ENCODE peak calls at places on chromosomes 13 and 19, in eight cellular contexts. J is activated CD8-positive, alpha-beta T cell treated with anti-CD3 and anti-CD28 coated beads, Interleukin-2, amount 10 ng/mL, durations not matched to agents 7 days and 5 days; H is skeletal muscle cell; P is glutamatergic neuron; S is ELF-1; R is activated gamma-delta T cell treated with anti-CD3 and anti-CD28 coated beads, Interleukin-2, amount 50 U/mL, for 16 hours; C is endothelial cell; O is KG1. A is an unnamed sample.

GRCh38 chr13:27745301-27745700 is 47.0 kb upstream of the GSX1 start:
- DNase-seq in S (no peak), H (no peak), C (no peak), J (no peak), P (no peak), O (no peak), R (no peak), A (no peak)

GRCh38 chr19:49890349-49891311 is 6.1 kb downstream of the IL4I1 start:
- DNase-seq in S (peak), J (peak), H (no peak), P (peak), O (no peak), C (no peak), R (peak), A (no peak)

GRCh38 chr13:42970824-42971669 is 21.0 kb downstream of the EPSTI1 start:
- DNase-seq in R (peak), H (no peak), J (peak), S (peak), C (peak), P (peak), O (peak), A (no peak)

GRCh38 chr19:43618921-43619261 is 538 bp downstream of the ZNF428 start:
- DNase-seq in R (no peak), H (no peak), J (peak), C (peak), P (peak), O (peak), S (no peak), A (no peak)

GRCh38 chr19:49361438-49362047 is 673 bp downstream of the TEAD2 start:
- DNase-seq in P (peak), O (no peak), C (peak), S (peak), R (no peak), H (no peak), J (no peak), A (peak)

GRCh38 chr19:38932425-38933179 is 1.9 kb downstream of the MRPS12 start:
- DNase-seq in H (no peak), O (no peak), J (peak), S (peak), R (no peak), C (no peak), P (no peak), A (no peak)

GRCh38 chr19:43595605-43595998 is 332 bp downstream of the IRGQ start:
- DNase-seq in J (peak), S (no peak), O (no peak), H (no peak), C (peak), R (no peak), P (no peak), A (no peak)

GRCh38 chr19:53365899-53366493 is 491 bp downstream of the ZNF525 start:
- DNase-seq in P (peak), C (peak), S (no peak), R (peak), H (no peak), J (peak), O (no peak), A (no peak)

GRCh38 chr19:489418-490196 is 6.7 kb upstream of the MADCAM1 start:
- DNase-seq in C (peak), J (no peak), O (no peak), S (peak), H (no peak), R (no peak), P (peak), A (no peak)

GRCh38 chr13:24293761-24294160 is 15.6 kb upstream of the C1QTNF9 start:
- DNase-seq in J (no peak), R (no peak), P (no peak), S (no peak), C (no peak), H (no peak), O (no peak), A (no peak)

GRCh38 chr13:106498158-106498557 is 37.3 kb downstream of the EFNB2 start:
- DNase-seq in P (no peak), S (no peak), J (no peak), R (no peak), H (no peak), C (no peak), O (no peak), A (no peak)

GRCh38 chr13:65454403-65454802 is 1775.7 kb downstream of the PCDH9 start:
- DNase-seq in C (no peak), R (no peak), J (no peak), O (no peak), S (no peak), H (no peak), P (no peak), A (no peak)

GRCh38 chr19:49327878-49328544 is 3.0 kb upstream of the SLC6A16 start:
- DNase-seq in J (peak), O (peak), S (peak), C (no peak), R (peak), H (no peak), P (no peak), A (no peak)

GRCh38 chr19:31503211-31503610 is 154.0 kb upstream of the TSHZ3 start:
- DNase-seq in C (no peak), O (no peak), R (no peak), J (no peak), P (no peak), S (no peak), H (no peak), A (no peak)

GRCh38 chr19:42397315-42398166 is 7.4 kb upstream of the CNFN start:
- DNase-seq in S (no peak), O (no peak), H (no peak), P (no peak), C (no peak), J (no peak), R (no peak), A (no peak)

GRCh38 chr13:107301724-107302374 is 733.9 kb upstream of the ARGLU1 start:
- DNase-seq in C (no peak), P (no peak), S (peak), O (no peak), J (no peak), H (no peak), R (no peak), A (no peak)

GRCh38 chr19:40718774-40719391 is 2.0 kb downstream of the ITPKC start:
- DNase-seq in J (no peak), H (no peak), O (no peak), C (peak), P (peak), S (peak), R (no peak), A (no peak)

GRCh38 chr13:66159526-66159925 is 1070.6 kb downstream of the PCDH9 start:
- DNase-seq in C (no peak), J (no peak), R (no peak), S (no peak), P (no peak), H (no peak), O (no peak), A (no peak)

GRCh38 chr13:75544681-75545333 is 4.8 kb upstream of the UCHL3 start:
- DNase-seq in H (peak), S (no peak), J (no peak), R (no peak), P (no peak), C (no peak), O (no peak), A (peak)

GRCh38 chr13:40187324-40187795 is 479.1 kb downstream of the FOXO1 start:
- DNase-seq in R (peak), P (no peak), C (no peak), S (peak), H (no peak), J (peak), O (no peak), A (no peak)

GRCh38 chr19:9934132-9934950 is 2.0 kb downstream of the OLFM2 start:
- DNase-seq in R (peak), J (peak), C (peak), O (peak), H (peak), P (peak), S (peak), A (no peak)

GRCh38 chr13:111359237-111359915 is 38.9 kb downstream of the TEX29 start:
- DNase-seq in S (peak), C (no peak), R (no peak), H (no peak), O (no peak), J (no peak), P (no peak), A (no peak)

GRCh38 chr13:98576963-98577822 is at the start of gene STK24:
- DNase-seq in S (peak), O (no peak), J (peak), R (peak), C (peak), P (peak), H (no peak), A (peak)

GRCh38 chr13:39259371-39259770 is 221.1 kb downstream of the NHLRC3 start:
- DNase-seq in R (no peak), C (no peak), P (no peak), O (no peak), S (no peak), H (no peak), J (no peak), A (no peak)

GRCh38 chr13:75135325-75135825 is 346.6 kb downstream of the TBC1D4 start:
- DNase-seq in S (no peak), R (no peak), J (no peak), O (no peak), H (peak), C (no peak), P (no peak), A (peak)

GRCh38 chr19:11921852-11922495 is 2.9 kb upstream of the ZNF700 start:
- DNase-seq in O (no peak), H (no peak), R (no peak), S (peak), J (no peak), C (no peak), P (no peak), A (no peak)

GRCh38 chr13:71618154-71618553 is 248.8 kb downstream of the DACH1 start:
- DNase-seq in H (no peak), J (no peak), S (no peak), P (no peak), O (no peak), C (no peak), R (no peak), A (no peak)

GRCh38 chr19:36032251-36033104 is at the start of gene CLIP3:
- DNase-seq in C (peak), R (peak), J (peak), O (no peak), P (peak), S (peak), H (no peak), A (no peak)

GRCh38 chr13:45546410-45546765 is 69.2 kb downstream of the ERICH6B start:
- DNase-seq in R (no peak), P (no peak), S (no peak), J (no peak), O (no peak), H (no peak), C (no peak), A (no peak)

GRCh38 chr19:36849701-36850645 is 703 bp upstream of the ZNF345 start:
- DNase-seq in R (peak), S (peak), O (peak), H (peak), P (peak), C (peak), J (peak), A (peak)

GRCh38 chr13:111371720-111372119 is 51.3 kb downstream of the TEX29 start:
- DNase-seq in S (no peak), R (no peak), P (no peak), J (no peak), O (no peak), H (no peak), C (no peak), A (no peak)

GRCh38 chr19:10173527-10173926 is 21.2 kb downstream of the DNMT1 start:
- DNase-seq in J (no peak), H (no peak), O (no peak), P (no peak), S (no peak), R (no peak), C (no peak), A (no peak)

GRCh38 chr13:24301434-24301833 is 7.9 kb upstream of the C1QTNF9 start:
- DNase-seq in O (no peak), C (no peak), H (no peak), R (no peak), J (no peak), P (no peak), S (no peak), A (no peak)

GRCh38 chr19:33868821-33869412 is 72.2 kb downstream of the KCTD15 start:
- DNase-seq in C (peak), J (no peak), O (no peak), R (no peak), H (no peak), P (no peak), S (peak), A (peak)

GRCh38 chr19:45834970-45835369 is 19.9 kb upstream of the RSPH6A start:
- DNase-seq in H (no peak), R (no peak), P (no peak), J (no peak), C (no peak), O (no peak), S (no peak), A (no peak)

GRCh38 chr13:48235814-48236135 is 2.8 kb downstream of the ITM2B start:
- DNase-seq in H (no peak), J (no peak), S (no peak), O (no peak), C (no peak), R (no peak), P (no peak), A (no peak)

GRCh38 chr19:4676955-4677731 is 7.0 kb upstream of the MYDGF start:
- DNase-seq in R (no peak), H (no peak), O (no peak), J (peak), S (peak), C (peak), P (peak), A (no peak)

GRCh38 chr13:76225815-76226489 is 589.8 kb downstream of the LMO7 start:
- DNase-seq in C (no peak), P (no peak), R (no peak), S (no peak), J (no peak), O (no peak), H (peak), A (no peak)

GRCh38 chr19:18470787-18471186 is 32.9 kb upstream of the ISYNA1 start:
- DNase-seq in P (no peak), O (no peak), J (no peak), H (no peak), S (no peak), C (no peak), R (no peak), A (no peak)

GRCh38 chr19:2969104-2969504 is 8.3 kb upstream of the TLE6 start:
- DNase-seq in J (no peak), O (no peak), S (no peak), H (no peak), C (no peak), R (no peak), P (no peak), A (no peak)